ENCODE peak calls at places on chromosome 2, in four cellular contexts. One of them, this sample, is unnamed.

GRCh38 chr2:98175811-98176210 is 88.8 kb downstream of the VWA3B start:
- DNase-seq in stimulated activated naive CD4-positive, alpha-beta T cell: no peak
- DNase-seq in C1 segment of cervical spinal cord: no peak
- DNase-seq in PC-3: peak
- DNase-seq in this sample: no peak

GRCh38 chr2:169637620-169638019 is 53.5 kb downstream of the PPIG start:
- DNase-seq in PC-3: no peak
- DNase-seq in C1 segment of cervical spinal cord: no peak
- DNase-seq in stimulated activated naive CD4-positive, alpha-beta T cell: no peak
- DNase-seq in this sample: no peak

GRCh38 chr2:204971219-204971907 is 426.1 kb downstream of the PARD3B start:
- DNase-seq in C1 segment of cervical spinal cord: no peak
- DNase-seq in stimulated activated naive CD4-positive, alpha-beta T cell: peak
- DNase-seq in PC-3: no peak
- DNase-seq in this sample: no peak

GRCh38 chr2:120983344-120983743 is 247.7 kb downstream of the GLI2 start:
- DNase-seq in C1 segment of cervical spinal cord: peak
- DNase-seq in stimulated activated naive CD4-positive, alpha-beta T cell: no peak
- DNase-seq in PC-3: no peak
- DNase-seq in this sample: no peak

GRCh38 chr2:149136111-149136510 is 97.6 kb downstream of the LYPD6B start:
- DNase-seq in PC-3: no peak
- DNase-seq in C1 segment of cervical spinal cord: no peak
- DNase-seq in stimulated activated naive CD4-positive, alpha-beta T cell: no peak
- DNase-seq in this sample: no peak

GRCh38 chr2:178927173-178927572 is 120.0 kb upstream of the TTN start:
- DNase-seq in stimulated activated naive CD4-positive, alpha-beta T cell: no peak
- DNase-seq in PC-3: no peak
- DNase-seq in C1 segment of cervical spinal cord: no peak
- DNase-seq in this sample: no peak

GRCh38 chr2:20972792-20973565 is 70.9 kb downstream of the APOB start:
- DNase-seq in stimulated activated naive CD4-positive, alpha-beta T cell: no peak
- DNase-seq in C1 segment of cervical spinal cord: no peak
- DNase-seq in PC-3: no peak
- DNase-seq in this sample: no peak

GRCh38 chr2:65064728-65065552 is 8.7 kb downstream of the CEP68 start:
- DNase-seq in C1 segment of cervical spinal cord: peak
- DNase-seq in PC-3: peak
- DNase-seq in stimulated activated naive CD4-positive, alpha-beta T cell: peak
- DNase-seq in this sample: no peak

GRCh38 chr2:144274131-144274530 is 245.8 kb downstream of the ZEB2 start:
- DNase-seq in PC-3: no peak
- DNase-seq in stimulated activated naive CD4-positive, alpha-beta T cell: no peak
- DNase-seq in C1 segment of cervical spinal cord: no peak
- DNase-seq in this sample: no peak

GRCh38 chr2:24317491-24317920 is 42.8 kb downstream of the ITSN2 start:
- DNase-seq in C1 segment of cervical spinal cord: no peak
- DNase-seq in PC-3: peak
- DNase-seq in stimulated activated naive CD4-positive, alpha-beta T cell: no peak
- DNase-seq in this sample: peak

GRCh38 chr2:237731663-237732062 is 66.9 kb upstream of the RBM44 start:
- DNase-seq in PC-3: peak
- DNase-seq in C1 segment of cervical spinal cord: no peak
- DNase-seq in stimulated activated naive CD4-positive, alpha-beta T cell: no peak
- DNase-seq in this sample: no peak

GRCh38 chr2:2901384-2902345 is 476.0 kb downstream of the EIPR1 start:
- DNase-seq in PC-3: no peak
- DNase-seq in stimulated activated naive CD4-positive, alpha-beta T cell: no peak
- DNase-seq in C1 segment of cervical spinal cord: no peak
- DNase-seq in this sample: no peak

GRCh38 chr2:237922641-237923361 is 44.0 kb upstream of the UBE2F start:
- DNase-seq in PC-3: peak
- DNase-seq in C1 segment of cervical spinal cord: no peak
- DNase-seq in stimulated activated naive CD4-positive, alpha-beta T cell: no peak
- DNase-seq in this sample: no peak

This sample was measured in caudate nucleus.